ENCODE peak calls at places on chromosome 17, in ten cellular contexts. One of them, this sample, is unnamed.
A peak's percentile ranks its signal among the peaks of the same experiment; 100 is the strongest.

GRCh38 chr17:4854181-4854681 is 21.1 kb downstream of the MINK1 start:
- DNase-seq in HAP-1: no peak
- DNase-seq in mammary epithelial cell: peak; percentile 98
- DNase-seq in lung: no peak
- DNase-seq in mucosa of descending colon: no peak
- DNase-seq in IMR-90: peak; percentile 66
- DNase-seq in Karpas-422: no peak
- DNase-seq in stomach: no peak
- DNase-seq in BE2C: no peak
- DNase-seq in H1: no peak
- DNase-seq in this sample: no peak

GRCh38 chr17:77254961-77255741 is 114.4 kb downstream of the SEC14L1 start:
- DNase-seq in HAP-1: no peak
- DNase-seq in mammary epithelial cell: peak; percentile 98
- DNase-seq in lung: peak; percentile 82
- DNase-seq in mucosa of descending colon: no peak
- DNase-seq in IMR-90: peak; percentile 86
- DNase-seq in Karpas-422: no peak
- DNase-seq in stomach: peak; percentile 53
- DNase-seq in BE2C: no peak
- DNase-seq in H1: no peak
- DNase-seq in this sample: no peak

GRCh38 chr17:79003661-79004411 is 5.7 kb downstream of the CANT1 start:
- DNase-seq in HAP-1: no peak
- DNase-seq in mammary epithelial cell: no peak
- DNase-seq in lung: no peak
- DNase-seq in mucosa of descending colon: no peak
- DNase-seq in IMR-90: no peak
- DNase-seq in Karpas-422: no peak
- DNase-seq in stomach: no peak
- DNase-seq in BE2C: no peak
- DNase-seq in H1: no peak
- DNase-seq in this sample: no peak

GRCh38 chr17:45924332-45924820 is 30.0 kb downstream of the MAPT start:
- DNase-seq in HAP-1: no peak
- DNase-seq in mammary epithelial cell: no peak
- DNase-seq in lung: no peak
- DNase-seq in mucosa of descending colon: no peak
- DNase-seq in IMR-90: no peak
- DNase-seq in Karpas-422: no peak
- DNase-seq in stomach: no peak
- DNase-seq in BE2C: no peak
- DNase-seq in H1: no peak
- DNase-seq in this sample: no peak

GRCh38 chr17:8632087-8632486 is 1.6 kb upstream of the MYH10 start:
- DNase-seq in HAP-1: no peak
- DNase-seq in mammary epithelial cell: no peak
- DNase-seq in lung: no peak
- DNase-seq in mucosa of descending colon: no peak
- DNase-seq in IMR-90: no peak
- DNase-seq in Karpas-422: no peak
- DNase-seq in stomach: no peak
- DNase-seq in BE2C: no peak
- DNase-seq in H1: peak; percentile 56
- DNase-seq in this sample: no peak

GRCh38 chr17:55845385-55845784 is 94.5 kb downstream of the PCTP start:
- DNase-seq in HAP-1: peak; percentile 20
- DNase-seq in mammary epithelial cell: peak; percentile 3
- DNase-seq in lung: peak; percentile 56
- DNase-seq in mucosa of descending colon: peak; percentile 67
- DNase-seq in IMR-90: peak; percentile 20
- DNase-seq in Karpas-422: no peak
- DNase-seq in stomach: peak; percentile 39
- DNase-seq in BE2C: peak; percentile 74
- DNase-seq in H1: peak; percentile 85
- DNase-seq in this sample: no peak

GRCh38 chr17:33871720-33872535 is 383.2 kb upstream of the CCL2 start:
- DNase-seq in HAP-1: no peak
- DNase-seq in mammary epithelial cell: peak; percentile 40
- DNase-seq in lung: no peak
- DNase-seq in mucosa of descending colon: no peak
- DNase-seq in IMR-90: no peak
- DNase-seq in Karpas-422: no peak
- DNase-seq in stomach: no peak
- DNase-seq in BE2C: peak; percentile 49
- DNase-seq in H1: no peak
- DNase-seq in this sample: no peak

GRCh38 chr17:27840688-27841087 is 40.4 kb upstream of the NOS2 start:
- DNase-seq in HAP-1: no peak
- DNase-seq in mammary epithelial cell: peak; percentile 30
- DNase-seq in lung: no peak
- DNase-seq in mucosa of descending colon: no peak
- DNase-seq in IMR-90: no peak
- DNase-seq in Karpas-422: no peak
- DNase-seq in stomach: no peak
- DNase-seq in BE2C: no peak
- DNase-seq in H1: no peak
- DNase-seq in this sample: no peak

GRCh38 chr17:32747856-32748255 is 129.1 kb downstream of the MYO1D start:
- DNase-seq in HAP-1: no peak
- DNase-seq in mammary epithelial cell: no peak
- DNase-seq in lung: no peak
- DNase-seq in mucosa of descending colon: no peak
- DNase-seq in IMR-90: no peak
- DNase-seq in Karpas-422: no peak
- DNase-seq in stomach: no peak
- DNase-seq in BE2C: no peak
- DNase-seq in H1: no peak
- DNase-seq in this sample: no peak

GRCh38 chr17:67390646-67391480 is 13.8 kb downstream of the PITPNC1 start:
- DNase-seq in HAP-1: no peak
- DNase-seq in mammary epithelial cell: peak; percentile 96
- DNase-seq in lung: peak; percentile 37
- DNase-seq in mucosa of descending colon: no peak
- DNase-seq in IMR-90: peak; percentile 99
- DNase-seq in Karpas-422: no peak
- DNase-seq in stomach: peak; percentile 76
- DNase-seq in BE2C: no peak
- DNase-seq in H1: no peak
- DNase-seq in this sample: peak; percentile 63

GRCh38 chr17:10033449-10033848 is 128.4 kb upstream of the RCVRN start:
- DNase-seq in HAP-1: no peak
- DNase-seq in mammary epithelial cell: no peak
- DNase-seq in lung: no peak
- DNase-seq in mucosa of descending colon: no peak
- DNase-seq in IMR-90: no peak
- DNase-seq in Karpas-422: peak; percentile 99
- DNase-seq in stomach: no peak
- DNase-seq in BE2C: no peak
- DNase-seq in H1: no peak
- DNase-seq in this sample: no peak

DNA sequence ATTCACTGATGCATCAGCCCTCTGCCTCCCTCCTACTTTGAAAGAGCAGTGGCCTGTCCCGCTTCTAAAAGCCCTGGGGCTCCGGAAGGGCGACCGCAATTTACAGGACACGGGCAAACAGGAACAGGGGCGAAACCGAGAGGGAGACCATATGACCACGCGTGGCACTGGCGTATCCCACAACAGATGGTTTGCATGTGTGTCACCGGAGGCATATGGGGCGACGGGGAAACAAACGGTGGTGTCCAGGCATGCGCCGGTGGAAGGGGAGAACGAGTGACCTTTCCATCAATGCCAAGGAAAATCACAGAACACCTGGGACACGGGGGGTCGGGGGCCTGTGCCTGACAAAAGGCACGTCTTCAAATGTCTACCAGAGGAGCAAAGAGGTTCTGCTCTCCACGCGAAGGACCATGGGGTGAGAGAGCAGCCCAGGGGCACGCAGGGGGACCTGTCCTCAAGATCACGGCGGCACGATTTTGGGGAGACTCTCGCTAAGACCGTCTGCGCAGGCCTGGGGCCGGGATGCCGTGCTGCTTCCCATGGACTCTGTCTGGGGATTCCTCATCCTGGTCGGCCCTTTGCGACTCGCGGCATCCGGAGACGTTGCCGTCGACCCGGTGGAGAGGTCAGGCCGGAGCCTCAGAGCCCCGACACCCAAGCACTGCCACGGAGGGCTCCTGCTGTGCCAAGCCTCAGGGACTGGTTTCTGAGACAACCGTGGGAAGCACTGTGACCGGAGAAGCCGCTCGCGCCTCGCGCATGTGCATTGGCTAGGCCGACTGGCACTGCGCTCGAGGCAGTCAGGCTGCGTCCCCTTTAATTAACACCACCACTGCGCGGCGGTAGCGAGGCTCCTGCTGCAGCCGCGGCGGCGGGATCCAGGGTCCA is 12.8 kb upstream of the KCNJ18 start:
- DNase-seq in HAP-1: no peak
- DNase-seq in mammary epithelial cell: no peak
- DNase-seq in lung: no peak
- DNase-seq in mucosa of descending colon: no peak
- DNase-seq in IMR-90: no peak
- DNase-seq in Karpas-422: peak; percentile 5
- DNase-seq in stomach: no peak
- DNase-seq in BE2C: no peak
- DNase-seq in H1: no peak
- DNase-seq in this sample: no peak
- H3K9me3 ChIP-seq in HAP-1: no peaks in the 10 kb centered on the region
- H3K9me3 ChIP-seq in mammary epithelial cell: peaks cover 34% of the 10 kb centered on the region
- H3K9me3 ChIP-seq in lung: peaks cover 6% of the 10 kb centered on the region
- H3K9me3 ChIP-seq in mucosa of descending colon: peaks cover 2% of the 10 kb centered on the region
- H3K9me3 ChIP-seq in IMR-90: peaks cover 48% of the 10 kb centered on the region
- H3K9me3 ChIP-seq in Karpas-422: no peaks in the 10 kb centered on the region
- H3K9me3 ChIP-seq in stomach: no peaks in the 10 kb centered on the region
- H3K9me3 ChIP-seq in BE2C: no peaks in the 10 kb centered on the region
- H3K9me3 ChIP-seq in H1: peaks cover 93% of the 10 kb centered on the region
- H3K9me3 ChIP-seq in this sample: no peaks in the 10 kb centered on the region

GRCh38 chr17:19378416-19379293 is at the start of gene MAPK7:
- DNase-seq in HAP-1: no peak
- DNase-seq in mammary epithelial cell: no peak
- DNase-seq in lung: no peak
- DNase-seq in mucosa of descending colon: no peak
- DNase-seq in IMR-90: no peak
- DNase-seq in Karpas-422: no peak
- DNase-seq in stomach: no peak
- DNase-seq in BE2C: no peak
- DNase-seq in H1: no peak
- DNase-seq in this sample: no peak

GRCh38 chr17:19381361-19381740 is 3.1 kb downstream of the MAPK7 start:
- DNase-seq in HAP-1: no peak
- DNase-seq in mammary epithelial cell: no peak
- DNase-seq in lung: no peak
- DNase-seq in mucosa of descending colon: no peak
- DNase-seq in IMR-90: no peak
- DNase-seq in Karpas-422: no peak
- DNase-seq in stomach: no peak
- DNase-seq in BE2C: no peak
- DNase-seq in H1: no peak
- DNase-seq in this sample: no peak

GRCh38 chr17:19381741-19382444 is 3.6 kb downstream of the MAPK7 start:
- DNase-seq in HAP-1: no peak
- DNase-seq in mammary epithelial cell: no peak
- DNase-seq in lung: no peak
- DNase-seq in mucosa of descending colon: no peak
- DNase-seq in IMR-90: no peak
- DNase-seq in Karpas-422: no peak
- DNase-seq in stomach: no peak
- DNase-seq in BE2C: no peak
- DNase-seq in H1: no peak
- DNase-seq in this sample: no peak

GRCh38 chr17:19379306-19380075 is 1.2 kb downstream of the MAPK7 start:
- DNase-seq in HAP-1: no peak
- DNase-seq in mammary epithelial cell: no peak
- DNase-seq in lung: no peak
- DNase-seq in mucosa of descending colon: no peak
- DNase-seq in IMR-90: no peak
- DNase-seq in Karpas-422: no peak
- DNase-seq in stomach: no peak
- DNase-seq in BE2C: no peak
- DNase-seq in H1: no peak
- DNase-seq in this sample: no peak

GRCh38 chr17:19380551-19381284 is 2.4 kb downstream of the MAPK7 start:
- DNase-seq in HAP-1: no peak
- DNase-seq in mammary epithelial cell: no peak
- DNase-seq in lung: no peak
- DNase-seq in mucosa of descending colon: no peak
- DNase-seq in IMR-90: no peak
- DNase-seq in Karpas-422: no peak
- DNase-seq in stomach: no peak
- DNase-seq in BE2C: no peak
- DNase-seq in H1: no peak
- DNase-seq in this sample: no peak
- H3K36me3 ChIP-seq in HAP-1: peaks cover 46% of the 10 kb centered on the region
- H3K36me3 ChIP-seq in mammary epithelial cell: peaks cover 26% of the 10 kb centered on the region
- H3K36me3 ChIP-seq in lung: peaks cover 55% of the 10 kb centered on the region
- H3K36me3 ChIP-seq in mucosa of descending colon: peaks cover 3% of the 10 kb centered on the region
- H3K36me3 ChIP-seq in IMR-90: peaks cover 55% of the 10 kb centered on the region
- H3K36me3 ChIP-seq in Karpas-422: peaks cover 3% of the 10 kb centered on the region
- H3K36me3 ChIP-seq in stomach: peaks cover 62% of the 10 kb centered on the region
- H3K36me3 ChIP-seq in BE2C: peaks cover 6% of the 10 kb centered on the region
- H3K36me3 ChIP-seq in H1: peaks cover 40% of the 10 kb centered on the region
- H3K36me3 ChIP-seq in this sample: peaks cover 10% of the 10 kb centered on the region

GRCh38 chr17:16551878-16552636 is 16.9 kb downstream of the ZNF287 start:
- DNase-seq in HAP-1: no peak
- DNase-seq in mammary epithelial cell: no peak
- DNase-seq in lung: no peak
- DNase-seq in mucosa of descending colon: no peak
- DNase-seq in IMR-90: no peak
- DNase-seq in Karpas-422: no peak
- DNase-seq in stomach: no peak
- DNase-seq in BE2C: no peak
- DNase-seq in H1: no peak
- DNase-seq in this sample: no peak
- H3K9me3 ChIP-seq in HAP-1: peaks cover 32% of the 10 kb centered on the region
- H3K9me3 ChIP-seq in mammary epithelial cell: peaks cover 65% of the 10 kb centered on the region
- H3K9me3 ChIP-seq in lung: peaks cover 14% of the 10 kb centered on the region
- H3K9me3 ChIP-seq in mucosa of descending colon: peaks cover 100% of the 10 kb centered on the region
- H3K9me3 ChIP-seq in IMR-90: peaks cover 70% of the 10 kb centered on the region
- H3K9me3 ChIP-seq in Karpas-422: peaks cover 65% of the 10 kb centered on the region
- H3K9me3 ChIP-seq in stomach: peaks cover 39% of the 10 kb centered on the region
- H3K9me3 ChIP-seq in BE2C: no peaks in the 10 kb centered on the region
- H3K9me3 ChIP-seq in H1: peaks cover 63% of the 10 kb centered on the region
- H3K9me3 ChIP-seq in this sample: peaks cover 69% of the 10 kb centered on the region

DNA sequence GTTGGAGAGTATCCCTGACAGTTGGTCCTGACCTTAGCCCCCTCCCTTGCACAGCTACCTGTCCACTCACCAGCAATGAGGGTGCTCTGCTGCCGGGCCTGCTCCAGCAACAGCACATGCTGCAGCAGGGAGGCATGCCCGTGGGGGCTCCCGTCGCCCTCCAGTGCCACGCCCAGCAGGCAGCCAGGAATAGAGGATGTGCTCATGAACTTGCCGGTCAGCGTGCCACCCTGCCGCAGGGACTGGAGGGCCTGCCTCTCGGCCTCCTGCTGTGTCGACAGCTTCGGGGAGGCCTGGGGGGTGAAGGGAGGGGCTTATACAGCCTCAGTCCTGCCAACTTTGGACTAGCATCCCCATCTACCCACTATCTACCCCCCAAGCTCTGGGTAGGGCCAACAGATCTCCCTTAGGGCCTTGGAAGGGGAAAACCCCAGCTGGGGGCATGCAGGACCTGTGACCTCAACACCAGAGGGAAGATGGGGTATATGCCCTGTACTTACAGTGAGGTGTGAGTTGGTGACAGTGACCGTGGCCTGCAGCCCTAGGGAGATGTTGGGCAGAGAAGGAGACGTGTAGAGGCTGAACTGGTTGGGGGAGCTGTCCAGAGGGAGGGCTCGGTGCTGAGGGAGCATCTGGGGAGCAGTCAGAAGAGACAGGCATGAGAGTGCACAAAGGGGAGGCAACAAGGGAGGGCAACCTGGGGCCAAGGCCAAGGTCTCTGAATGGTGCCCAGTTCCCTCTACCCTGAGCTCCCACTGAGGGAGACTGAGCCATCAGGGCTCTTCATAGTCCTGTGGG is 20.9 kb downstream of the G6PC3 start:
- DNase-seq in HAP-1: no peak
- DNase-seq in mammary epithelial cell: no peak
- DNase-seq in lung: no peak
- DNase-seq in mucosa of descending colon: no peak
- DNase-seq in IMR-90: no peak
- DNase-seq in Karpas-422: no peak
- DNase-seq in stomach: no peak
- DNase-seq in BE2C: no peak
- DNase-seq in H1: no peak
- DNase-seq in this sample: no peak
- H3K36me3 ChIP-seq in HAP-1: peaks cover 9% of the 10 kb centered on the region
- H3K36me3 ChIP-seq in mammary epithelial cell: no peaks in the 10 kb centered on the region
- H3K36me3 ChIP-seq in lung: peaks cover 45% of the 10 kb centered on the region
- H3K36me3 ChIP-seq in mucosa of descending colon: no peaks in the 10 kb centered on the region
- H3K36me3 ChIP-seq in IMR-90: peaks cover 30% of the 10 kb centered on the region
- H3K36me3 ChIP-seq in Karpas-422: no peaks in the 10 kb centered on the region
- H3K36me3 ChIP-seq in stomach: peaks cover 70% of the 10 kb centered on the region
- H3K36me3 ChIP-seq in BE2C: peaks cover 34% of the 10 kb centered on the region
- H3K36me3 ChIP-seq in H1: peaks cover 13% of the 10 kb centered on the region
- H3K36me3 ChIP-seq in this sample: no peaks in the 10 kb centered on the region